ENCODE peak calls at places on chromosomes 11 and 22, in eight cellular contexts. One of them, this sample, is unnamed. For H3K36me3, the result is how much of the 10 kb centered on the place peaks cover.

GRCh38 chr11:121965330-121965729 is 150.7 kb downstream of the BLID start:
- DNase-seq in brain microvascular endothelial cell: peak
- DNase-seq in psoas muscle: no peak
- DNase-seq in IMR-90: peak
- DNase-seq in adrenal gland: no peak
- DNase-seq in tibial artery: no peak
- DNase-seq in Peyer's patch: no peak
- DNase-seq in Panc1: no peak
- DNase-seq in this sample: no peak

GRCh38 chr11:18802381-18803257 is 11.0 kb upstream of the PTPN5 start:
- DNase-seq in brain microvascular endothelial cell: peak
- DNase-seq in psoas muscle: no peak
- DNase-seq in IMR-90: peak
- DNase-seq in adrenal gland: peak
- DNase-seq in tibial artery: peak
- DNase-seq in Peyer's patch: no peak
- DNase-seq in Panc1: peak
- DNase-seq in this sample: no peak

GRCh38 chr11:1513326-1514296 is 27.0 kb upstream of the MOB2 start:
- DNase-seq in brain microvascular endothelial cell: no peak
- DNase-seq in psoas muscle: no peak
- DNase-seq in IMR-90: no peak
- DNase-seq in adrenal gland: no peak
- DNase-seq in tibial artery: no peak
- DNase-seq in Peyer's patch: no peak
- DNase-seq in Panc1: no peak
- DNase-seq in this sample: no peak

GRCh38 chr22:23404689-23405365 is 175.3 kb downstream of the IGLL1 start:
- DNase-seq in brain microvascular endothelial cell: peak
- DNase-seq in psoas muscle: no peak
- DNase-seq in IMR-90: peak
- DNase-seq in adrenal gland: peak
- DNase-seq in tibial artery: no peak
- DNase-seq in Peyer's patch: peak
- DNase-seq in Panc1: no peak
- DNase-seq in this sample: no peak

GRCh38 chr11:34512810-34513673 is 552 bp downstream of the ELF5 start:
- DNase-seq in brain microvascular endothelial cell: peak
- DNase-seq in psoas muscle: peak
- DNase-seq in IMR-90: peak
- DNase-seq in adrenal gland: peak
- DNase-seq in tibial artery: peak
- DNase-seq in Peyer's patch: peak
- DNase-seq in Panc1: peak
- DNase-seq in this sample: peak

GRCh38 chr11:19938051-19938856 is 222.0 kb downstream of the DBX1 start:
- DNase-seq in brain microvascular endothelial cell: peak
- DNase-seq in psoas muscle: peak
- DNase-seq in IMR-90: peak
- DNase-seq in adrenal gland: peak
- DNase-seq in tibial artery: no peak
- DNase-seq in Peyer's patch: peak
- DNase-seq in Panc1: no peak
- DNase-seq in this sample: no peak

GRCh38 chr11:70200212-70200844 is 2.8 kb upstream of the FADD start:
- DNase-seq in brain microvascular endothelial cell: no peak
- DNase-seq in psoas muscle: no peak
- DNase-seq in IMR-90: no peak
- DNase-seq in adrenal gland: no peak
- DNase-seq in tibial artery: no peak
- DNase-seq in Peyer's patch: no peak
- DNase-seq in Panc1: no peak
- DNase-seq in this sample: no peak

GRCh38 chr22:24521791-24522245 is 26.7 kb downstream of the UPB1 start:
- DNase-seq in brain microvascular endothelial cell: peak
- DNase-seq in psoas muscle: no peak
- DNase-seq in IMR-90: peak
- DNase-seq in adrenal gland: no peak
- DNase-seq in tibial artery: no peak
- DNase-seq in Peyer's patch: peak
- DNase-seq in Panc1: peak
- DNase-seq in this sample: peak

GRCh38 chr11:9613118-9613829 is 39.8 kb downstream of the WEE1 start:
- DNase-seq in brain microvascular endothelial cell: peak
- DNase-seq in psoas muscle: peak
- DNase-seq in IMR-90: peak
- DNase-seq in adrenal gland: peak
- DNase-seq in tibial artery: peak
- DNase-seq in Peyer's patch: peak
- DNase-seq in Panc1: peak
- DNase-seq in this sample: peak

GRCh38 chr11:96949464-96949863 is 559.7 kb downstream of the JRKL start:
- DNase-seq in brain microvascular endothelial cell: no peak
- DNase-seq in psoas muscle: no peak
- DNase-seq in IMR-90: no peak
- DNase-seq in adrenal gland: no peak
- DNase-seq in tibial artery: no peak
- DNase-seq in Peyer's patch: no peak
- DNase-seq in Panc1: no peak
- DNase-seq in this sample: no peak

DNA sequence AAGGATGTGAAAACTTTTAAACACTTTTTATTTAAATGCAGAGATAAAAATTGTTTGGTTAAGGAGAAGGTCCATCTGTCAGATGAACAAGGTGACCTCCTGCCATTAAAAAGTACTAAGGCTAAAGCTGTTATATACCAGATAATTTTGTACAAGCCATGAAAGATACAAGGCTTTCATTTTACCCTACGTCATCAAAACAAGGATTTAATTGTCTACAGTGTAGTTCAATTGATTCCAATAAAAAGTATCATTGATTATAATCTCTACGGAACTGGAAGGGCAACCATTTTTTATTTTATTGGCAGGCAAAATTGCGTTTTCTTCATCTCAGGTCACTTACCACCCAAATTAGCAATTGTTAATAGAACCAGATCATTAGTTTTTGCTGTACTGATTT is 564.8 kb downstream of the JRKL start:
- DNase-seq in brain microvascular endothelial cell: no peak
- DNase-seq in psoas muscle: no peak
- DNase-seq in IMR-90: no peak
- DNase-seq in adrenal gland: no peak
- DNase-seq in tibial artery: no peak
- DNase-seq in Peyer's patch: no peak
- DNase-seq in Panc1: no peak
- DNase-seq in this sample: no peak
- H3K27ac ChIP-seq in brain microvascular endothelial cell: no peak
- H3K27ac ChIP-seq in psoas muscle: no peak
- H3K27ac ChIP-seq in IMR-90: no peak
- H3K27ac ChIP-seq in adrenal gland: no peak
- H3K27ac ChIP-seq in tibial artery: no peak
- H3K27ac ChIP-seq in Peyer's patch: no peak
- H3K27ac ChIP-seq in Panc1: no peak
- H3K27ac ChIP-seq in this sample: no peak

GRCh38 chr11:109644158-109644557 is 222.2 kb downstream of the C11orf87 start:
- DNase-seq in brain microvascular endothelial cell: no peak
- DNase-seq in psoas muscle: no peak
- DNase-seq in IMR-90: no peak
- DNase-seq in adrenal gland: peak
- DNase-seq in tibial artery: no peak
- DNase-seq in Peyer's patch: no peak
- DNase-seq in Panc1: no peak
- DNase-seq in this sample: no peak
- TF ChIP-seq CTCF in brain microvascular endothelial cell: no peak
- TF ChIP-seq CTCF in psoas muscle: no peak
- TF ChIP-seq CTCF in IMR-90: no peak
- TF ChIP-seq CTCF in adrenal gland: no peak
- TF ChIP-seq CTCF in tibial artery: no peak
- TF ChIP-seq CTCF in Peyer's patch: no peak
- TF ChIP-seq CTCF in Panc1: no peak
- TF ChIP-seq CTCF in this sample: no peak

GRCh38 chr11:67435031-67435726 is 2.3 kb downstream of the PTPRCAP start:
- DNase-seq in brain microvascular endothelial cell: no peak
- DNase-seq in psoas muscle: no peak
- DNase-seq in IMR-90: no peak
- DNase-seq in adrenal gland: no peak
- DNase-seq in tibial artery: no peak
- DNase-seq in Peyer's patch: no peak
- DNase-seq in Panc1: no peak
- DNase-seq in this sample: no peak

GRCh38 chr11:67431346-67432249 is 3.3 kb downstream of the RPS6KB2 start:
- DNase-seq in brain microvascular endothelial cell: no peak
- DNase-seq in psoas muscle: no peak
- DNase-seq in IMR-90: no peak
- DNase-seq in adrenal gland: no peak
- DNase-seq in tibial artery: no peak
- DNase-seq in Peyer's patch: no peak
- DNase-seq in Panc1: no peak
- DNase-seq in this sample: no peak

GRCh38 chr11:67433536-67434394 is 3.7 kb downstream of the PTPRCAP start:
- DNase-seq in brain microvascular endothelial cell: no peak
- DNase-seq in psoas muscle: no peak
- DNase-seq in IMR-90: no peak
- DNase-seq in adrenal gland: no peak
- DNase-seq in tibial artery: no peak
- DNase-seq in Peyer's patch: no peak
- DNase-seq in Panc1: no peak
- DNase-seq in this sample: no peak

GRCh38 chr11:67434395-67434881 is 3.0 kb downstream of the PTPRCAP start:
- DNase-seq in brain microvascular endothelial cell: no peak
- DNase-seq in psoas muscle: no peak
- DNase-seq in IMR-90: no peak
- DNase-seq in adrenal gland: no peak
- DNase-seq in tibial artery: no peak
- DNase-seq in Peyer's patch: no peak
- DNase-seq in Panc1: no peak
- DNase-seq in this sample: no peak

DNA sequence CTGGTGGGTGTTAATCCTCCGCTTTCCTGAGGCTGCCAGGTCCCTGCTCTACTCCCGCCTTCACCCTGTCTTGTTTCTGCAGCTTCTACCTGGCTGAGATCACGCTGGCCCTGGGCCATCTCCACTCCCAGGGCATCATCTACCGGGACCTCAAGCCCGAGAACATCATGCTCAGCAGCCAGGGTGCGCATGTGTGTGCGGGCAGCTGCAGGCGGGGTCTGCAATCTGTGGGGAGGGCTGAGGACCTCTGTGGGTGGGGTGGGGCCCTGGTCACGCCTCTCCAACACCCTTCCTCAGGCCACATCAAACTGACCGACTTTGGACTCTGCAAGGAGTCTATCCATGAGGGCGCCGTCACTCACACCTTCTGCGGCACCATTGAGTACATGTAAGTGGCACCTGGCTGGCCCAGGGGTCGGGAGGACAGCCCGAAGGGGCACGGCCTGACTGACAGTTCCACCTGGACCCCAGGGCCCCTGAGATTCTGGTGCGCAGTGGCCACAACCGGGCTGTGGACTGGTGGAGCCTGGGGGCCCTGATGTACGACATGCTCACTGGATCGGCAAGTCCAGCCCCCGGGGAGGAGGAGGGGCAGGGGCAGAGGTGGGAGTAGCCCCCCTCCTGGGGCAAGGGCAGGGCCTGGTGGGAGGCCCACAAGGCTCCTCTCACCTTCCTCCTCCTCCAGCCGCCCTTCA is 4.5 kb downstream of the RPS6KB2 start:
- DNase-seq in brain microvascular endothelial cell: no peak
- DNase-seq in psoas muscle: no peak
- DNase-seq in IMR-90: no peak
- DNase-seq in adrenal gland: no peak
- DNase-seq in tibial artery: no peak
- DNase-seq in Peyer's patch: no peak
- DNase-seq in Panc1: no peak
- DNase-seq in this sample: no peak
- H3K36me3 ChIP-seq in brain microvascular endothelial cell: under half
- H3K36me3 ChIP-seq in psoas muscle: half or more
- H3K36me3 ChIP-seq in IMR-90: under half
- H3K36me3 ChIP-seq in adrenal gland: under half
- H3K36me3 ChIP-seq in tibial artery: half or more
- H3K36me3 ChIP-seq in Peyer's patch: under half
- H3K36me3 ChIP-seq in Panc1: under half
- H3K36me3 ChIP-seq in this sample: half or more

GRCh38 chr11:114171257-114172054 is 111.9 kb downstream of the ZBTB16 start:
- DNase-seq in brain microvascular endothelial cell: no peak
- DNase-seq in psoas muscle: peak
- DNase-seq in IMR-90: no peak
- DNase-seq in adrenal gland: peak
- DNase-seq in tibial artery: peak
- DNase-seq in Peyer's patch: peak
- DNase-seq in Panc1: no peak
- DNase-seq in this sample: peak
- H3K27ac ChIP-seq in brain microvascular endothelial cell: no peak
- H3K27ac ChIP-seq in psoas muscle: peak
- H3K27ac ChIP-seq in IMR-90: no peak
- H3K27ac ChIP-seq in adrenal gland: peak
- H3K27ac ChIP-seq in tibial artery: peak
- H3K27ac ChIP-seq in Peyer's patch: peak
- H3K27ac ChIP-seq in Panc1: no peak
- H3K27ac ChIP-seq in this sample: peak

GRCh38 chr11:66953431-66953833 is 4.8 kb downstream of the PC start:
- DNase-seq in brain microvascular endothelial cell: no peak
- DNase-seq in psoas muscle: no peak
- DNase-seq in IMR-90: no peak
- DNase-seq in adrenal gland: peak
- DNase-seq in tibial artery: no peak
- DNase-seq in Peyer's patch: no peak
- DNase-seq in Panc1: no peak
- DNase-seq in this sample: no peak

GRCh38 chr11:66956689-66957290 is 1.4 kb downstream of the PC start:
- DNase-seq in brain microvascular endothelial cell: peak
- DNase-seq in psoas muscle: no peak
- DNase-seq in IMR-90: peak
- DNase-seq in adrenal gland: no peak
- DNase-seq in tibial artery: no peak
- DNase-seq in Peyer's patch: no peak
- DNase-seq in Panc1: no peak
- DNase-seq in this sample: peak

GRCh38 chr11:66951927-66952337 is 6.3 kb downstream of the PC start:
- DNase-seq in brain microvascular endothelial cell: no peak
- DNase-seq in psoas muscle: no peak
- DNase-seq in IMR-90: peak
- DNase-seq in adrenal gland: no peak
- DNase-seq in tibial artery: no peak
- DNase-seq in Peyer's patch: no peak
- DNase-seq in Panc1: no peak
- DNase-seq in this sample: no peak

GRCh38 chr11:66950113-66950535 is 8.1 kb downstream of the PC start:
- DNase-seq in brain microvascular endothelial cell: peak
- DNase-seq in psoas muscle: peak
- DNase-seq in IMR-90: peak
- DNase-seq in adrenal gland: peak
- DNase-seq in tibial artery: no peak
- DNase-seq in Peyer's patch: peak
- DNase-seq in Panc1: peak
- DNase-seq in this sample: no peak

DNA sequence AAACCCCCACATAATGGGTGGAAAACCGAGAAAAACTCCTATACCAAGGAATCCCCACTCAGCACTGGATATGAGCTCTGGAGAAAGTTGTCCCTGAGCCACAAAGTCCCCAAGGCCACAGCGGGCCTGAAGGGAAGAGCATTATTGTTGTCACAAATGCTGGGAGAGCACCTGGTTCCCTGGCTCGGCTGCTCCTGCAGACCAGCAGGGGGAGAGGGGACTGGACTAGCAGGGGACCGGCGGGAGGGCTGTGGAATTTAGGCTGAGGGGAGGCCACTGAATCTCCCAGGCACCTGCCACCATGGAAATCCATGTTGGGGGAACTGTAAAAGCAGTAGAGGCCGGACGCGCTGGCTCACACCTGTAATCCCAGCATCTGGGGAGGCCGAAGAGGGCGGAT is 7.0 kb downstream of the PC start:
- DNase-seq in brain microvascular endothelial cell: no peak
- DNase-seq in psoas muscle: no peak
- DNase-seq in IMR-90: no peak
- DNase-seq in adrenal gland: no peak
- DNase-seq in tibial artery: no peak
- DNase-seq in Peyer's patch: no peak
- DNase-seq in Panc1: no peak
- DNase-seq in this sample: no peak
- TF ChIP-seq CTCF in brain microvascular endothelial cell: peak
- TF ChIP-seq CTCF in psoas muscle: no peak
- TF ChIP-seq CTCF in IMR-90: no peak
- TF ChIP-seq CTCF in adrenal gland: no peak
- TF ChIP-seq CTCF in tibial artery: no peak
- TF ChIP-seq CTCF in Peyer's patch: no peak
- TF ChIP-seq CTCF in Panc1: no peak
- TF ChIP-seq CTCF in this sample: no peak

This sample was measured in upper lobe of right lung.